ENCODE peak calls at places on chromosomes 11 and 22, in six cellular contexts. W is HTR-8/SVneo, H is kidney tubule cell, O is astrocyte of the hippocampus, J is head of caudate nucleus, M is lower leg skin. G is an unnamed sample.

GRCh38 chr11:19398772-19399542 is 158.2 kb upstream of the E2F8 start:
- DNase-seq in W (peak), H (no peak), O (no peak), J (no peak), M (no peak), G (no peak)

GRCh38 chr11:76795936-76796441 is 12.8 kb downstream of the TSKU start:
- DNase-seq in W (no peak), H (no peak), O (no peak), J (no peak), M (no peak), G (no peak)

GRCh38 chr11:34158661-34159060 is 53.2 kb downstream of the NAT10 start:
- DNase-seq in W (no peak), H (no peak), O (no peak), J (no peak), M (no peak), G (no peak)

GRCh38 chr11:96388891-96389603 is 665 bp downstream of the CCDC82 start:
- DNase-seq in W (peak), H (peak), O (no peak), J (no peak), M (no peak), G (peak)

GRCh38 chr11:1792461-1792860 is 28.7 kb upstream of the CTSD start:
- DNase-seq in W (no peak), H (no peak), O (no peak), J (no peak), M (no peak), G (no peak)

GRCh38 chr11:7437706-7438105 is 47.6 kb upstream of the OLFML1 start:
- DNase-seq in W (no peak), H (no peak), O (peak), J (no peak), M (no peak), G (no peak)

GRCh38 chr11:64809781-64810241 is 540 bp downstream of the MEN1 start:
- DNase-seq in W (no peak), H (peak), O (peak), J (no peak), M (no peak), G (peak)

GRCh38 chr11:119339581-119340334 is 925 bp downstream of the C1QTNF5 start:
- DNase-seq in W (peak), H (peak), O (peak), J (peak), M (no peak), G (peak)

GRCh38 chr11:134499990-134500389 is 87.9 kb upstream of the B3GAT1 start:
- DNase-seq in W (no peak), H (no peak), O (no peak), J (no peak), M (no peak), G (no peak)

GRCh38 chr11:88435405-88435804 is 97.9 kb upstream of the CTSC start:
- DNase-seq in W (no peak), H (no peak), O (no peak), J (no peak), M (no peak), G (no peak)

GRCh38 chr11:210803-211180 is 3.3 kb downstream of the RIC8A start:
- DNase-seq in W (no peak), H (no peak), O (no peak), J (no peak), M (no peak), G (no peak)

GRCh38 chr22:41201146-41201545 is 4.0 kb upstream of the L3MBTL2 start:
- DNase-seq in W (no peak), H (no peak), O (no peak), J (no peak), M (no peak), G (no peak)

GRCh38 chr22:17077255-17077654 is 7.5 kb upstream of the IL17RA start:
- DNase-seq in W (peak), H (peak), O (peak), J (no peak), M (no peak), G (no peak)

GRCh38 chr11:29282088-29282487 is 734.7 kb downstream of the KCNA4 start:
- DNase-seq in W (peak), H (peak), O (peak), J (no peak), M (no peak), G (no peak)

GRCh38 chr11:119056397-119056999 is 507 bp downstream of the HYOU1 start:
- DNase-seq in W (peak), H (peak), O (peak), J (peak), M (peak), G (peak)

GRCh38 chr11:115873813-115874212 is 369.6 kb upstream of the CADM1 start:
- DNase-seq in W (no peak), H (no peak), O (no peak), J (no peak), M (no peak), G (no peak)

GRCh38 chr22:39714321-39714720 is 143.8 kb downstream of the CACNA1I start:
- DNase-seq in W (no peak), H (no peak), O (no peak), J (no peak), M (no peak), G (no peak)

GRCh38 chr11:118790357-118791014 is 478 bp downstream of the DDX6 start:
- DNase-seq in W (peak), H (peak), O (peak), J (peak), M (peak), G (peak)

GRCh38 chr11:14012836-14013235 is 50.3 kb downstream of the SPON1 start:
- DNase-seq in W (no peak), H (no peak), O (no peak), J (no peak), M (no peak), G (no peak)

GRCh38 chr11:68215087-68215445 is 2.0 kb upstream of the KMT5B start:
- DNase-seq in W (no peak), H (no peak), O (no peak), J (no peak), M (peak), G (no peak)

GRCh38 chr11:848988-849824 is 6.6 kb downstream of the TSPAN4 start:
- DNase-seq in W (no peak), H (no peak), O (no peak), J (no peak), M (no peak), G (peak)